ENCODE peak calls at places on chromosome 18, in four cellular contexts. I is K562, G is H1, C is HepG2. P is an unnamed sample.

GRCh38 chr18:31205273-31205672 is 42.6 kb upstream of the DSC1 start:
- DNase-seq in I (no peak), G (no peak), C (peak), P (no peak)

GRCh38 chr18:51039138-51040112 is 9.4 kb downstream of the SMAD4 start:
- DNase-seq in G (no peak), I (peak), C (no peak), P (no peak)

GRCh38 chr18:22179631-22180030 is 10.2 kb downstream of the GATA6 start:
- DNase-seq in G (no peak), C (no peak), I (no peak), P (no peak)

GRCh38 chr18:79046522-79046921 is 22.7 kb upstream of the ATP9B start:
- DNase-seq in C (no peak), I (no peak), G (no peak), P (no peak)

GRCh38 chr18:48055351-48055750 is 124.9 kb upstream of the SMAD2 start:
- DNase-seq in I (no peak), C (no peak), G (no peak), P (no peak)

GRCh38 chr18:26549486-26550435 is 1.4 kb upstream of the KCTD1 start:
- DNase-seq in G (peak), I (no peak), C (peak), P (peak)

GRCh38 chr18:77068321-77068841 is 64.2 kb downstream of the MBP start:
- DNase-seq in G (no peak), C (no peak), I (no peak), P (peak)

GRCh38 chr18:13377496-13377895 is 158.9 kb downstream of the LDLRAD4 start:
- DNase-seq in I (no peak), G (no peak), C (no peak), P (no peak)

GRCh38 chr18:79556829-79557585 is 122.6 kb upstream of the CTDP1 start:
- DNase-seq in G (no peak), I (no peak), C (no peak), P (no peak)

GRCh38 chr18:48659188-48660009 is 120.6 kb downstream of the CTIF start:
- DNase-seq in I (no peak), G (no peak), C (no peak), P (no peak)

GRCh38 chr18:27604583-27604982 is 419.5 kb upstream of the CHST9 start:
- DNase-seq in C (no peak), I (no peak), G (no peak), P (no peak)

GRCh38 chr18:46242185-46242584 is 138.0 kb downstream of the HAUS1 start:
- DNase-seq in C (no peak), I (no peak), G (no peak), P (no peak)

GRCh38 chr18:48942554-48943261 is 8.1 kb downstream of the SMAD7 start:
- DNase-seq in I (no peak), G (no peak), C (peak), P (no peak)

GRCh38 chr18:48072428-48073204 is 142.2 kb upstream of the SMAD2 start:
- DNase-seq in C (no peak), I (no peak), G (no peak), P (no peak)

GRCh38 chr18:54223568-54224241 is 764 bp downstream of the MBD2 start:
- DNase-seq in C (no peak), I (peak), G (peak), P (peak)

GRCh38 chr18:6576706-6577375 is 152.7 kb upstream of the ARHGAP28 start:
- DNase-seq in C (no peak), I (no peak), G (no peak), P (no peak)

GRCh38 chr18:12093520-12094257 is at the start of gene ANKRD62:
- DNase-seq in C (no peak), G (peak), I (peak), P (no peak)
- TF ChIP-seq GABPA in C (no peak), G (no peak), I (no peak), P (no peak)

GRCh38 chr18:10497350-10497749 is 28.5 kb upstream of the NAPG start:
- DNase-seq in G (no peak), C (no peak), I (no peak), P (no peak)
- H3K27ac ChIP-seq in G (no peak), C (no peak), I (no peak), P (no peak)

DNA sequence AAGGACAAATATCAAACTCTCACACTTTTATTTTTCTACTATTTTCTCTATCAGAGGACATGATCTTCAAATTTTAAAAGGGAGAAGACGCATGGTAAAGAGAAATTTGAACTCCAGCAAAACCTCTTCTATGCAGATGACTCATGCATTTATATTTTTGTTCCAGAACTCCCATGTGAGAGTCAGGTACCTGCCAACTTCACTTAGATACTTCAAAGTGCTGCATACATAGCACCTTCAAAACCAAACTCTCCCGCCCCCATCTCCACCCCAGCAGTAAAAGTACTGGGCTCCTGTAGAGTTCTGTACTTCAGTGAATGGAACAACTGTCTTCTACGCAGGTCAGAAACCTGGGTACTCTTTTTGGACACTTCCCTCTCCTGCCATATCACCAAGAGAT is 398.3 kb downstream of the TGIF1 start:
- DNase-seq in I (no peak), C (no peak), G (no peak), P (no peak)
- TF ChIP-seq GABPA in I (no peak), C (no peak), G (no peak), P (no peak)

DNA sequence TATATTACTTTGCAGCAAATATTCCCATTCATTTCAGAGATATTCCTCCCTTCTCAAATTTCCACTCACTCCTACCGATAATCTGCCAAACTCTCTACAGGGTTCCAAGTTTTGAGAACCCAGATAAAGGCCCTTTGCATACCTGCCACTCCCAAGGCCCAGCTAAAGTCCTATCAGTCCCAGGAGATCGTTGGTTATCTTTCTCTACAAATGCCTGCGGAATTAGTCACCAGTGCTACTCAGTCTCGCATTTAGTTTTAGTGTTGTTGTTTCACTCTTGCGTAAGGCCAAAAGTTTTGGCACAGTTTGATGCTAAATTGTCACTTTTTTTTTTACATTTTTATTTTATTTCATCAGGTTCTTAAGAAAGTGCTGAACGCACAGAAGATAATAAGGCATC is 29.2 kb upstream of the SETBP1 start:
- DNase-seq in C (no peak), G (no peak), I (peak), P (no peak)
- H3K27ac ChIP-seq in C (no peak), G (no peak), I (no peak), P (no peak)

DNA sequence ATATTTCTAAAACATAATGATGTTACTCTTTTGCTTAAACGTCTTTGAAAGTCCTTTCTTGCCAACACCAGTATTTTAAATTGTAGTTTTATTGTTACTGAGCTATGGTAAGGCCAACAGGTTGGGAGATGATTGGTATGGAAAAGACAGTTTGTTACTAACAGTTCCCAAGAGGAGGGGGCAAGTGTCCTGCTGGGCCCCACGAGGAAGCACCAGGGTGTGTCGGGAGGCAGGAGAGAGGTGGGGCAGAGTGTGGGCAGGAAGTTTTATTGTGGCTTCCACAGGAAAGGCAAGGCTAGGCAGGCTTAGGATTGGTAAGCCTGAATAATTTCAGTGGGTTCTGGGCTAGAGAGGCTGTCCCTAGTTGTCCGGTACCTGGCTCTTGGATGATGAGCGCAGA is 134.3 kb downstream of the SOCS6 start:
- DNase-seq in G (no peak), C (no peak), I (no peak), P (no peak)
- TF ChIP-seq GABPA in G (no peak), C (no peak), I (no peak), P (no peak)

DNA sequence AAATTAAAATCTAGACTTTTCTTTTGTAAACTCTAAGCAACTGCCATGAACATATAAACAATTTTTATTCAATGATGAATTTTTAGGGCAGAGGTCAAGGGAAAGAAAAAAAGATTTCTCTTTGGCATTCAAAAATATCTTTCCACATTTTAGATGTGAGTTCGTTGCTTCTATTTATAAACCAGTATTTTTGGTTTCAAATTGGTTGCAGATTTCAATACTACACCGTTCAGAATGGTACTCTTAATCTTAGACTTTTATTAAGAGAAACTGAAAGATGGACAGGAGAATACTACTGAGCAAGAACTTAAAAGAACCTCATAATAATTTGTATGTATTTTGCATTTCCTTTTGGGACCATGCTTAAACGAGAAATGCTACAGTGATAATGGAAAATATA is 293.7 kb upstream of the CCDC68 start:
- DNase-seq in G (no peak), C (no peak), I (no peak), P (no peak)
- H3K27ac ChIP-seq in G (no peak), C (no peak), I (no peak), P (no peak)

DNA sequence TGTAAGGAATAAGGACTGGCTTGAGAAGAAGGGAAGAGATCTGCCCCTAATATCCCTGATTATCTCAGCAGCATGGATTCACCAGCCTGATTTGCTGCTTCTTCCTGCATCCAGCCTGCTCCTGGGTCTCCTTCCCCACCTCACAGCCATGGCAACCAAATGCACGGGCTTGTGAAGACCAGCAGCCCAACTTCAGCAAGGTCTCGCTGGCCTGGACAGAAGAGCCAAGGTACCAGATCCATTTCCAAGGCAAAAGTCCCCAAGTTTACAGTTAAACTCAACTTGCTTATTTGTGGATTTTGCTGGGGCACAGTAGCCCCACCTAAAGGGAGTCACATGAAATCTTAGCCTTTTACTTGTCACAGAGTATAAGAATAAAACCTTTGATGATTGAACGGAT is 47.3 kb upstream of the CELF4 start:
- DNase-seq in G (peak), I (no peak), C (no peak), P (no peak)
- TF ChIP-seq GABPA in G (no peak), I (no peak), C (no peak), P (no peak)

DNA sequence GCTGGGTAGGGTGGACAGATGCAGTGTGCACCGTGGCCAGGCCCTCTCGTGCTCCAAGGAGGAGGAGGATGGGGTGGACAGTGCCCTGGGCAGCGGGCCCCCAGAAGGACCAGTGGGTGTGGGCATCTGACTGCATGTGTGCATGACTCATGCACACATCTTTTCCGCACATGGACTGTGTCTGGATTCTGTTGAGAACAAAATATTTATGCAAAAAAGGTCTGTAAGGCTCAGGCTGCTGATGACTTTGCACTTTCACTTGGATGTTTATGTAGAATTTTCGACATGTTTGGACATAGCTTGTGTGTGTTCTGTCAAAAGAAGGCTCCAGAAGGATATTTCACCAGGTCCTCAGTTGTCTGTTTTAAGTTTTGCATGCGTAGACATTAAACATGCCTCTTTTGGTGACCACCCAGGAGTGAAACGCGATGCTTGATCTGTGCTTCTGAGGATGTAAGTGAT is 45.6 kb downstream of the MTCL1 start:
- DNase-seq in C (no peak), G (no peak), I (no peak), P (no peak)
- H3K27ac ChIP-seq in C (no peak), G (no peak), I (no peak), P (no peak)

DNA sequence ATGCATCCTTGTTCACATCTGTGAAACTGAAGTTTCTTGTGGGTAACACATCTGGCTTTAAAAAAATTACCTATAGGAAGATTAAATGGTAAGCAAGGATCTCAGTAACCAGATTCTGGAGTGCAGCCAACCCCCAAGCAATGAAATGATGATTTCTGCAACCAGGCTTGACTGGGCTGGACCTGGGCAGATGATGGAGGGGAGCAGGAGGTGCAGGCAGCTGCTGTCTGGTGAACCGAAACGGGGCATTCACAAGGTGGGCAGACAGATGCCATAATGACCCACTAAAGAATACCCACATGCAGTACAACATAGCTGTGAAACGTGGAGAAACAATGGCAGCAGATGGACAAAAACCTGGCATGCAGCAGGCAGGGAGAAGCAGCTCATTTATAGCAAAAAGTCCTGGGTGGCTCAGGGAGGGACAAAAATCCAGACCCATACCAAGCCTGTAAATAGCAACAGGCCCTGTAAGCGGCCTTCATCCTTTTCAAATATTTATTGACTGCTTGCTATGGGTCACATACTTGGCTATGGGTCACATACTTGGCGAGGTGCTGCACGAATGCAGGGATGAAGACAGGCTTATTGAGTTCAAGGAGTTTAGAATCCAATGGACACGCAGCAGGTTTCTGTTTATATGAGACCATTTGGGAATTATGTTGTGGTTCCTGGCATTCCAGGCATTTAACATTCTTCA is 244.6 kb downstream of the HRH4 start:
- DNase-seq in I (no peak), C (no peak), G (no peak), P (no peak)
- TF ChIP-seq GABPA in I (no peak), C (no peak), G (no peak), P (no peak)